ENCODE peak calls at places on chromosome 17, in eight cellular contexts. Q is H1; A is mucosa of descending colon; P is uterus; W is tibial artery; X is effector memory CD4-positive, alpha-beta T cell; L is MM.1S; E is mesendoderm. F is an unnamed sample. For H3K4me1, the result is how much of the 10 kb centered on the place peaks cover.

GRCh38 chr17:43671075-43671692 is 9.5 kb upstream of the MEOX1 start:
- DNase-seq in Q (no peak), A (no peak), P (peak), W (no peak), X (no peak), L (no peak), E (no peak), F (no peak)

GRCh38 chr17:60141111-60142018 is 8.4 kb upstream of the CA4 start:
- DNase-seq in Q (no peak), A (no peak), P (no peak), W (no peak), X (no peak), L (no peak), E (no peak), F (peak)

GRCh38 chr17:17107891-17108680 is 65.8 kb downstream of the MPRIP start:
- DNase-seq in Q (no peak), A (no peak), P (no peak), W (peak), X (no peak), L (no peak), E (no peak), F (no peak)

GRCh38 chr17:62911106-62911505 is 54.9 kb upstream of the TANC2 start:
- DNase-seq in Q (no peak), A (no peak), P (no peak), W (no peak), X (no peak), L (no peak), E (no peak), F (no peak)

GRCh38 chr17:18084256-18084655 is 3.5 kb upstream of the DRG2 start:
- DNase-seq in Q (no peak), A (no peak), P (no peak), W (no peak), X (no peak), L (no peak), E (no peak), F (no peak)

GRCh38 chr17:27523712-27524111 is 67.5 kb downstream of the KSR1 start:
- DNase-seq in Q (no peak), A (no peak), P (no peak), W (no peak), X (no peak), L (no peak), E (no peak), F (no peak)

GRCh38 chr17:50381920-50382319 is 8.9 kb downstream of the EME1 start:
- DNase-seq in Q (no peak), A (no peak), P (no peak), W (no peak), X (no peak), L (no peak), E (no peak), F (no peak)

GRCh38 chr17:53797497-53797896 is 25.2 kb upstream of the KIF2B start:
- DNase-seq in Q (no peak), A (no peak), P (no peak), W (no peak), X (no peak), L (no peak), E (no peak), F (no peak)

GRCh38 chr17:5499790-5500189 is 13.4 kb downstream of the MIS12 start:
- DNase-seq in Q (no peak), A (no peak), P (peak), W (no peak), X (no peak), L (no peak), E (peak), F (peak)

GRCh38 chr17:30477758-30478115 is 529 bp downstream of the GOSR1 start:
- DNase-seq in Q (no peak), A (no peak), P (no peak), W (no peak), X (peak), L (peak), E (peak), F (peak)

GRCh38 chr17:49439673-49440571 is 25.2 kb upstream of the PHB1 start:
- DNase-seq in Q (no peak), A (no peak), P (no peak), W (no peak), X (no peak), L (no peak), E (no peak), F (no peak)

GRCh38 chr17:27408891-27409290 is 47.4 kb upstream of the KSR1 start:
- DNase-seq in Q (no peak), A (no peak), P (no peak), W (no peak), X (no peak), L (no peak), E (no peak), F (no peak)

GRCh38 chr17:81656118-81656743 is at the start of gene PDE6G:
- DNase-seq in Q (no peak), A (no peak), P (no peak), W (no peak), X (no peak), L (no peak), E (no peak), F (no peak)

GRCh38 chr17:48021964-48022363 is 15.6 kb downstream of the COPZ2 start:
- DNase-seq in Q (no peak), A (no peak), P (no peak), W (no peak), X (no peak), L (no peak), E (no peak), F (no peak)

GRCh38 chr17:59572301-59572924 is 7.0 kb downstream of the DHX40 start:
- DNase-seq in Q (no peak), A (no peak), P (no peak), W (no peak), X (no peak), L (no peak), E (no peak), F (no peak)

GRCh38 chr17:12180644-12181261 is 160.1 kb downstream of the MAP2K4 start:
- DNase-seq in Q (no peak), A (no peak), P (peak), W (no peak), X (no peak), L (peak), E (peak), F (no peak)

GRCh38 chr17:8447816-8448215 is 12.1 kb downstream of the NDEL1 start:
- DNase-seq in Q (no peak), A (no peak), P (no peak), W (no peak), X (no peak), L (no peak), E (peak), F (no peak)

GRCh38 chr17:49360796-49361128 is 1.3 kb downstream of the ZNF652 start:
- DNase-seq in Q (no peak), A (peak), P (no peak), W (no peak), X (no peak), L (no peak), E (no peak), F (peak)

GRCh38 chr17:27504188-27504995 is 48.1 kb downstream of the KSR1 start:
- DNase-seq in Q (no peak), A (no peak), P (no peak), W (no peak), X (no peak), L (no peak), E (no peak), F (peak)

GRCh38 chr17:7479389-7480192 is at the start of gene ZBTB4:
- DNase-seq in Q (no peak), A (peak), P (peak), W (peak), X (peak), L (peak), E (peak), F (peak)

GRCh38 chr17:14918540-14918939 is 346.6 kb downstream of the PMP22 start:
- DNase-seq in Q (no peak), A (no peak), P (no peak), W (no peak), X (no peak), L (no peak), E (peak), F (no peak)

GRCh38 chr17:57677858-57678257 is 67.2 kb downstream of the CCDC182 start:
- DNase-seq in Q (no peak), A (no peak), P (no peak), W (peak), X (no peak), L (no peak), E (no peak), F (no peak)

GRCh38 chr17:45930420-45930951 is 36.1 kb downstream of the MAPT start:
- DNase-seq in Q (no peak), A (no peak), P (no peak), W (no peak), X (no peak), L (no peak), E (no peak), F (no peak)

GRCh38 chr17:17028059-17028877 is 14.0 kb upstream of the MPRIP start:
- DNase-seq in Q (peak), A (peak), P (no peak), W (no peak), X (no peak), L (no peak), E (peak), F (peak)

GRCh38 chr17:5424909-5425308 is 4.9 kb downstream of the RPAIN start:
- DNase-seq in Q (no peak), A (no peak), P (no peak), W (no peak), X (no peak), L (no peak), E (no peak), F (no peak)

GRCh38 chr17:5680766-5681165 is 96.5 kb upstream of the NLRP1 start:
- DNase-seq in Q (no peak), A (no peak), P (no peak), W (no peak), X (no peak), L (no peak), E (peak), F (no peak)

GRCh38 chr17:15900871-15901270 is 44.1 kb upstream of the ADORA2B start:
- DNase-seq in Q (no peak), A (no peak), P (no peak), W (no peak), X (no peak), L (no peak), E (no peak), F (no peak)

GRCh38 chr17:31147507-31148202 is 52.9 kb downstream of the NF1 start:
- DNase-seq in Q (no peak), A (no peak), P (no peak), W (no peak), X (no peak), L (no peak), E (peak), F (no peak)

GRCh38 chr17:43868236-43868994 is 21.4 kb downstream of the CD300LG start:
- DNase-seq in Q (no peak), A (no peak), P (no peak), W (peak), X (no peak), L (no peak), E (no peak), F (no peak)

GRCh38 chr17:76076765-76077581 is 2.0 kb upstream of the ZACN start:
- DNase-seq in Q (no peak), A (no peak), P (no peak), W (peak), X (no peak), L (no peak), E (no peak), F (peak)

DNA sequence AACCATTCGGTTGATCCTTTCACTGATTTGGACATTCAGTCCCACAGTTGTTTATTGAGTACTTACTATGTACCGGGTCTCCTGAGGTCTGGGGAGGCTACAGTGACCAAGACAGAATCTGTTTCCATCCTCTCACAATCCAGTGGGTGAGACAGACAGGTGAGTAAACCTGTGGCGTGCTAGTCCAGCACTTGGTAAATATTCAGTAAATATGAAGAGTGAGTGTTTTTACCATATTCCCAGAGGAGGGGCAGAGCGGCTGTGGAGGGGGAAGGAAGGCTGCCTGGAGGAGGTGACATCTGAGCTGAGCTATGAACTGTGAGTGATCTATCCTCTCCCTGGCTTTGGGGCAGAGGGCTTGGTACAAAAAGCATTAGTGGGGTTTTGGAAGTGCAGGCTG is 31.4 kb downstream of the CCR7 start:
- DNase-seq in Q (no peak), A (peak), P (peak), W (no peak), X (no peak), L (no peak), E (no peak), F (no peak)
- H3K4me1 ChIP-seq in Q (under half), A (under half), P (under half), W (half or more), X (under half), L (under half), E (under half), F (half or more)

GRCh38 chr17:55436224-55437164 is 14.9 kb upstream of the MMD start:
- DNase-seq in Q (no peak), A (no peak), P (no peak), W (no peak), X (no peak), L (no peak), E (no peak), F (no peak)
- H3K4me1 ChIP-seq in Q (under half), A (under half), P (under half), W (under half), X (under half), L (under half), E (under half), F (under half)

GRCh38 chr17:33986088-33986487 is 269.0 kb upstream of the CCL2 start:
- DNase-seq in Q (no peak), A (no peak), P (no peak), W (no peak), X (no peak), L (no peak), E (no peak), F (no peak)
- H3K4me1 ChIP-seq in Q (under half), A (under half), P (under half), W (under half), X (under half), L (under half), E (under half), F (under half)

GRCh38 chr17:64399767-64400156 is 9.1 kb upstream of the PECAM1 start:
- DNase-seq in Q (no peak), A (no peak), P (no peak), W (no peak), X (no peak), L (no peak), E (no peak), F (no peak)

GRCh38 chr17:64398330-64398729 is 7.7 kb upstream of the PECAM1 start:
- DNase-seq in Q (no peak), A (no peak), P (no peak), W (no peak), X (no peak), L (no peak), E (no peak), F (no peak)

GRCh38 chr17:64401244-64401860 is 10.7 kb upstream of the PECAM1 start:
- DNase-seq in Q (no peak), A (no peak), P (no peak), W (no peak), X (no peak), L (no peak), E (no peak), F (no peak)

GRCh38 chr17:64400644-64401043 is 10.0 kb upstream of the PECAM1 start:
- DNase-seq in Q (no peak), A (no peak), P (no peak), W (no peak), X (no peak), L (no peak), E (no peak), F (no peak)

GRCh38 chr17:64399071-64399766 is 8.6 kb upstream of the PECAM1 start:
- DNase-seq in Q (no peak), A (no peak), P (no peak), W (no peak), X (no peak), L (no peak), E (no peak), F (no peak)
- H3K4me1 ChIP-seq in Q (under half), A (under half), P (under half), W (under half), X (under half), L (under half), E (under half), F (under half)

DNA sequence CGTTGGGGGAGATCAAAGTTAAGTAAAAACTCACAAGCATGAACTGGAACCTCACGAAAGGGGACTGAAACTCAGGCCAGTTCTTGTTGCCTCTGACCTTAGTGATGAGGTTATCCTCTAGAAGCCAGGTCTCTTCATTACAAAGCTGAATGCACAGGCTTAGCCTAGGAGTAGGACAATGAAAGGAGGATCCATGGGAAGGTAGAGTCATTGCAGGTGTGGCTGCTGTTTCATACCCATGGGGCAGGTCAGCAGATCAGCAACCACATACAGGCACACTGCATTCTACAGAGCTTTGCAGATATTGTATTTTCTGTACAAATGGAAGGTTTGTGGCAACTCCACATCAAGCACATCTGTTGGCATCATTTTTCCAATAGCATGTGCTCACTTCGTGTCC is 341.3 kb upstream of the SOX9 start:
- DNase-seq in Q (no peak), A (no peak), P (no peak), W (no peak), X (no peak), L (no peak), E (no peak), F (no peak)
- H3K4me1 ChIP-seq in Q (under half), A (under half), P (under half), W (under half), X (under half), L (under half), E (under half), F (under half)